ENCODE peak calls at places on chromosomes 4 and X, in eight cellular contexts. P, B, L, Q, V, D, E and X are unnamed samples.

GRCh38 chr4:46211406-46211805 is 87.6 kb upstream of the GABRG1 start:
- DNase-seq in P (peak), B (no peak), L (no peak), Q (no peak), V (no peak), D (no peak), E (no peak), X (no peak)

GRCh38 chr4:10077492-10078335 is 38.9 kb downstream of the WDR1 start:
- DNase-seq in P (no peak), B (peak), L (peak), Q (no peak), V (no peak), D (no peak), E (no peak), X (no peak)

GRCh38 chrX:49250578-49250977 is 13.9 kb downstream of the FOXP3 start:
- DNase-seq in P (no peak), B (no peak), L (no peak), Q (no peak), V (no peak), D (no peak), E (no peak), X (no peak)

GRCh38 chrX:150225266-150225665 is 137.9 kb upstream of the MAMLD1 start:
- DNase-seq in P (no peak), B (no peak), L (no peak), Q (no peak), V (no peak), D (no peak), E (no peak), X (no peak)

GRCh38 chr4:83231620-83232056 is 53.0 kb downstream of the COQ2 start:
- DNase-seq in P (no peak), B (no peak), L (peak), Q (no peak), V (no peak), D (no peak), E (no peak), X (peak)

GRCh38 chr4:83535520-83535944 is 376 bp upstream of the GPAT3 start:
- DNase-seq in P (no peak), B (no peak), L (peak), Q (peak), V (peak), D (peak), E (no peak), X (peak)

GRCh38 chr4:159966741-159967140 is 863.9 kb downstream of the RAPGEF2 start:
- DNase-seq in P (no peak), B (no peak), L (no peak), Q (no peak), V (no peak), D (no peak), E (no peak), X (no peak)

GRCh38 chr4:187908079-187908501 is 87.5 kb upstream of the ZFP42 start:
- DNase-seq in P (peak), B (no peak), L (peak), Q (no peak), V (no peak), D (no peak), E (no peak), X (no peak)

GRCh38 chr4:115343171-115343570 is 229.8 kb upstream of the NDST4 start:
- DNase-seq in P (no peak), B (no peak), L (no peak), Q (no peak), V (no peak), D (no peak), E (no peak), X (no peak)

GRCh38 chr4:51836531-51836930 is 6.4 kb upstream of the DCUN1D4 start:
- DNase-seq in P (no peak), B (no peak), L (peak), Q (peak), V (no peak), D (no peak), E (no peak), X (no peak)

GRCh38 chr4:48193921-48194320 is 59.9 kb upstream of the TXK start:
- DNase-seq in P (no peak), B (no peak), L (no peak), Q (no peak), V (no peak), D (no peak), E (no peak), X (no peak)

GRCh38 chr4:160819791-160820190 is 1344.0 kb downstream of the FSTL5 start:
- DNase-seq in P (no peak), B (no peak), L (no peak), Q (no peak), V (no peak), D (no peak), E (no peak), X (no peak)

GRCh38 chr4:105273230-105273629 is 126.6 kb downstream of the TET2 start:
- DNase-seq in P (no peak), B (no peak), L (no peak), Q (no peak), V (no peak), D (no peak), E (no peak), X (no peak)

GRCh38 chrX:116240446-116240845 is 69.9 kb downstream of the AGTR2 start:
- DNase-seq in P (no peak), B (no peak), L (peak), Q (no peak), V (no peak), D (peak), E (peak), X (no peak)

GRCh38 chr4:123346330-123346940 is 50.2 kb upstream of the SPRY1 start:
- DNase-seq in P (no peak), B (no peak), L (peak), Q (peak), V (no peak), D (no peak), E (no peak), X (no peak)

GRCh38 chrX:154855256-154855655 is 20.8 kb upstream of the SMIM9 start:
- DNase-seq in P (no peak), B (no peak), L (no peak), Q (no peak), V (no peak), D (no peak), E (no peak), X (no peak)

GRCh38 chr4:66169341-66169740 is 499.1 kb upstream of the EPHA5 start:
- DNase-seq in P (no peak), B (no peak), L (no peak), Q (peak), V (no peak), D (no peak), E (no peak), X (no peak)

GRCh38 chr4:145278341-145279121 is 98.1 kb upstream of the OTUD4 start:
- DNase-seq in P (no peak), B (no peak), L (peak), Q (no peak), V (no peak), D (no peak), E (no peak), X (no peak)

GRCh38 chr4:20421586-20421985 is 169.9 kb downstream of the SLIT2 start:
- DNase-seq in P (no peak), B (no peak), L (peak), Q (no peak), V (no peak), D (no peak), E (no peak), X (no peak)

GRCh38 chr4:23934915-23935314 is 45.1 kb upstream of the PPARGC1A start:
- DNase-seq in P (peak), B (peak), L (peak), Q (no peak), V (no peak), D (no peak), E (no peak), X (peak)